ENCODE peak calls at places on chromosomes 16 and 17, in nine cellular contexts. M, B, P, J, K, V, R, A and X are unnamed samples.

GRCh38 chr17:27544350-27545131 is 86.4 kb upstream of the LGALS9 start:
- DNase-seq in J (no peak), P (no peak), K (no peak), B (no peak), V (no peak), R (peak; percentile 59), M (peak; percentile 7), A (no peak), X (no peak)

GRCh38 chr16:19384656-19385055 is 33.0 kb upstream of the TMC5 start:
- DNase-seq in P (no peak), J (no peak), V (peak; percentile 87), R (no peak), M (no peak), K (no peak), B (peak; percentile 51), A (no peak), X (no peak)

GRCh38 chr16:72014675-72015074 is 6.1 kb downstream of the DHODH start:
- DNase-seq in B (no peak), P (no peak), M (no peak), K (no peak), V (no peak), R (no peak), J (no peak), A (no peak), X (no peak)

GRCh38 chr17:76560877-76561221 is 21.0 kb downstream of the PRCD start:
- DNase-seq in K (no peak), P (no peak), M (no peak), B (no peak), J (no peak), V (peak; percentile 43), R (no peak), A (no peak), X (no peak)

GRCh38 chr16:81003610-81004460 is 2.9 kb downstream of the CMC2 start:
- DNase-seq in R (peak; percentile 22), K (no peak), V (no peak), P (no peak), J (no peak), A (no peak), B (no peak), M (no peak), X (no peak)

GRCh38 chr16:67244387-67245188 is 2.7 kb downstream of the FHOD1 start:
- DNase-seq in B (no peak), A (peak; percentile 50), K (peak; percentile 86), R (peak; percentile 68), J (peak; percentile 66), M (peak; percentile 48), P (peak; percentile 77), V (peak; percentile 91), X (peak; percentile 50)

GRCh38 chr16:3611145-3611977 is at the start of gene SLX4:
- DNase-seq in A (peak; percentile 85), M (peak; percentile 73), B (peak; percentile 94), V (peak; percentile 96), K (peak; percentile 86), R (peak; percentile 87), P (peak; percentile 96), J (peak; percentile 38), X (peak; percentile 86)

GRCh38 chr16:28191364-28191985 is 20.3 kb downstream of the XPO6 start:
- DNase-seq in P (no peak), V (peak; percentile 91), B (no peak), M (no peak), R (no peak), A (no peak), K (no peak), J (no peak), X (no peak)

GRCh38 chr17:14123579-14124278 is 54.4 kb downstream of the COX10 start:
- DNase-seq in J (no peak), P (no peak), A (no peak), B (no peak), V (no peak), M (no peak), K (no peak), R (no peak), X (no peak)

GRCh38 chr17:9470171-9470570 is 105.4 kb downstream of the STX8 start:
- DNase-seq in P (no peak), A (no peak), V (no peak), M (no peak), K (peak; percentile 5), J (no peak), R (no peak), B (no peak), X (no peak)